ENCODE peak calls at places on chromosomes 6 and 20, in ten cellular contexts. K is A549, L is progenitor cell of endocrine pancreas, U is fibroblast of mammary gland, G is heart right ventricle, E is psoas muscle, M is sigmoid colon, V is breast epithelium, A is AG04450, W is lower leg skin. F is an unnamed sample.

GRCh38 chr6:10610289-10610688 is 84.1 kb downstream of the C6orf52 start:
- DNase-seq in K (no peak), L (no peak), U (peak), G (peak), E (peak), M (peak), V (no peak), A (peak), W (no peak), F (no peak)

GRCh38 chr6:54053893-54054391 is 57.3 kb upstream of the MLIP start:
- DNase-seq in K (no peak), L (no peak), U (peak), G (no peak), E (peak), M (no peak), V (no peak), A (peak), W (peak), F (peak)

GRCh38 chr20:63549679-63550282 is 2.2 kb upstream of the SRMS start:
- DNase-seq in K (no peak), L (no peak), U (no peak), G (no peak), E (no peak), M (no peak), V (no peak), A (no peak), W (no peak), F (no peak)

GRCh38 chr6:74519172-74519571 is 686.7 kb downstream of the COL12A1 start:
- DNase-seq in K (peak), L (no peak), U (peak), G (no peak), E (no peak), M (no peak), V (no peak), A (peak), W (no peak), F (peak)

GRCh38 chr6:79127660-79128059 is 49.6 kb upstream of the PHIP start:
- DNase-seq in K (no peak), L (no peak), U (no peak), G (no peak), E (no peak), M (no peak), V (no peak), A (no peak), W (no peak), F (no peak)

GRCh38 chr20:8808180-8808535 is 260.7 kb upstream of the PLCB4 start:
- DNase-seq in K (no peak), L (no peak), U (no peak), G (no peak), E (no peak), M (no peak), V (no peak), A (no peak), W (no peak), F (no peak)

GRCh38 chr6:108953681-108954080 is 105.5 kb downstream of the ARMC2 start:
- DNase-seq in K (no peak), L (no peak), U (peak), G (no peak), E (no peak), M (no peak), V (no peak), A (no peak), W (no peak), F (no peak)

GRCh38 chr6:20632696-20633095 is 98.4 kb downstream of the CDKAL1 start:
- DNase-seq in K (no peak), L (no peak), U (no peak), G (no peak), E (no peak), M (no peak), V (no peak), A (no peak), W (no peak), F (no peak)

GRCh38 chr6:107737397-107737793 is 86.7 kb downstream of the SCML4 start:
- DNase-seq in K (no peak), L (no peak), U (no peak), G (no peak), E (no peak), M (no peak), V (no peak), A (no peak), W (no peak), F (no peak)

GRCh38 chr6:170230520-170231390 is 60.1 kb downstream of the DLL1 start:
- DNase-seq in K (no peak), L (no peak), U (no peak), G (peak), E (no peak), M (no peak), V (no peak), A (no peak), W (no peak), F (no peak)

GRCh38 chr20:208937-209566 is 18.0 kb upstream of the DEFB129 start:
- DNase-seq in K (peak), L (no peak), U (peak), G (no peak), E (no peak), M (no peak), V (no peak), A (peak), W (no peak), F (peak)

GRCh38 chr6:40398810-40399477 is 188.2 kb downstream of the LRFN2 start:
- DNase-seq in K (no peak), L (no peak), U (no peak), G (no peak), E (no peak), M (no peak), V (no peak), A (no peak), W (no peak), F (no peak)

GRCh38 chr6:83605517-83605916 is 93.2 kb downstream of the PRSS35 start:
- DNase-seq in K (no peak), L (no peak), U (no peak), G (no peak), E (no peak), M (no peak), V (no peak), A (no peak), W (no peak), F (no peak)

GRCh38 chr6:83613378-83613777 is 95.5 kb downstream of the SNAP91 start:
- DNase-seq in K (no peak), L (no peak), U (no peak), G (no peak), E (no peak), M (no peak), V (no peak), A (no peak), W (no peak), F (no peak)

GRCh38 chr6:83603560-83603959 is 91.2 kb downstream of the PRSS35 start:
- DNase-seq in K (no peak), L (no peak), U (no peak), G (no peak), E (no peak), M (no peak), V (no peak), A (no peak), W (no peak), F (no peak)

GRCh38 chr6:83609248-83609647 is 96.9 kb downstream of the PRSS35 start:
- DNase-seq in K (no peak), L (no peak), U (no peak), G (no peak), E (no peak), M (no peak), V (no peak), A (no peak), W (no peak), F (no peak)
- TF ChIP-seq CTCF in K (no peak), L (no peak), U (no peak), G (no peak), E (no peak), M (no peak), V (no peak), A (no peak), W (no peak), F (no peak)

GRCh38 chr6:155013457-155013876 is 18.4 kb downstream of the TIAM2 start:
- DNase-seq in K (no peak), L (no peak), U (peak), G (no peak), E (no peak), M (no peak), V (no peak), A (no peak), W (no peak), F (no peak)

GRCh38 chr6:155014137-155014536 is 19.0 kb downstream of the TIAM2 start:
- DNase-seq in K (no peak), L (no peak), U (no peak), G (no peak), E (no peak), M (no peak), V (no peak), A (no peak), W (no peak), F (no peak)

GRCh38 chr6:155014715-155015300 is 19.7 kb downstream of the TIAM2 start:
- DNase-seq in K (no peak), L (no peak), U (peak), G (no peak), E (no peak), M (no peak), V (no peak), A (peak), W (no peak), F (no peak)

GRCh38 chr6:155011997-155012396 is 16.9 kb downstream of the TIAM2 start:
- DNase-seq in K (no peak), L (no peak), U (no peak), G (no peak), E (no peak), M (no peak), V (no peak), A (no peak), W (no peak), F (no peak)
- TF ChIP-seq CTCF in K (no peak), L (no peak), U (no peak), G (no peak), E (no peak), M (no peak), V (no peak), A (no peak), W (no peak), F (no peak)

GRCh38 chr20:37940161-37940560 is 37.2 kb downstream of the VSTM2L start:
- DNase-seq in K (no peak), L (no peak), U (no peak), G (no peak), E (no peak), M (no peak), V (no peak), A (no peak), W (no peak), F (no peak)

GRCh38 chr20:37941992-37942391 is 39.1 kb downstream of the VSTM2L start:
- DNase-seq in K (no peak), L (no peak), U (no peak), G (no peak), E (no peak), M (no peak), V (no peak), A (no peak), W (no peak), F (no peak)

GRCh38 chr20:37939701-37940151 is 36.8 kb downstream of the VSTM2L start:
- DNase-seq in K (no peak), L (no peak), U (no peak), G (no peak), E (no peak), M (no peak), V (no peak), A (no peak), W (no peak), F (no peak)

GRCh38 chr20:37943033-37943432 is 40.1 kb downstream of the VSTM2L start:
- DNase-seq in K (no peak), L (no peak), U (no peak), G (no peak), E (no peak), M (no peak), V (no peak), A (no peak), W (no peak), F (no peak)

DNA sequence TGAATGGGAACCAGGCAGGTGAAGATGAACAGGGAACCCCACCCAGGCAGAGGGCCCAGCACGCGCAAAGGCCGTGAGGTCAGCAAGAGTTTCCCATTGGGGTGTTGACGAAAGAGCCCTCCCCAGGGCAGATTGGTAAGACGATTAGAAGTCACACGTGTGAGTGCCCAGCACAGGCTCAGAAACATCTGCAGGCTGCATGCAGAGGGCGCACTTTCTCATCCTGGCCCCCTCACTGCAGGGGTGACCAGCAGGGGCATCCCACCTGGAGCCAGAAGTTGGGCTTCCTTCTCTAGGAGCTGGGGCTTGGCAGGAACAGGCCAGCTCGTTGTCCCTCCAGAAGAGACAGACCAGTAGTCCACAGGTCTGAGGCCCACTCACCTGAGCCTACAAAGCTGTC is 38.4 kb downstream of the VSTM2L start:
- DNase-seq in K (peak), L (no peak), U (no peak), G (no peak), E (no peak), M (no peak), V (no peak), A (no peak), W (no peak), F (no peak)
- TF ChIP-seq CTCF in K (no peak), L (peak), U (no peak), G (no peak), E (no peak), M (no peak), V (no peak), A (peak), W (no peak), F (peak)

GRCh38 chr20:20864346-20865096 is 152.1 kb upstream of the RALGAPA2 start:
- DNase-seq in K (peak), L (no peak), U (peak), G (no peak), E (no peak), M (no peak), V (no peak), A (no peak), W (no peak), F (no peak)
- TF ChIP-seq CTCF in K (peak), L (peak), U (no peak), G (peak), E (peak), M (peak), V (peak), A (peak), W (no peak), F (peak)

DNA sequence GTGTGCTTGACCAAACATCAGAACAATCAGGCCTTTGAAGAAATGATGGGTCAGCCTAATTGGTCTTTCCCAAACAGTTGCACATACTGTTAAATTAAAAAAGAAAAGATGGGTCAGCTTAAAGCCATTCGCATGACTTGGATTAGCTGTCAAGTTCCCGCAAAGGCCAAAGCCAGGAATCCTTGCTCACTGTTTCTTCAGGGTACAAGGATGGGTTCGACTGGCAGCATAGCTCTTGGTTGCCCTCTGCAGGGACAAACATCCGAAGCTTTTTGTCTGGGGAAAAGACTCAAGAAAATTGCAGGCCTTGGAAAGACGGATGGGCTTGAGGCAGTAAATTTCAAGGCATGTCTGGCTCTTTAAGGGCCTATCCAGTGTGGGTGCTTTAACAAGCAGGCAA is 168.0 kb downstream of the HDGFL1 start:
- DNase-seq in K (no peak), L (peak), U (peak), G (no peak), E (no peak), M (peak), V (peak), A (no peak), W (peak), F (peak)
- TF ChIP-seq CTCF in K (peak), L (peak), U (peak), G (peak), E (peak), M (peak), V (no peak), A (peak), W (no peak), F (peak)

DNA sequence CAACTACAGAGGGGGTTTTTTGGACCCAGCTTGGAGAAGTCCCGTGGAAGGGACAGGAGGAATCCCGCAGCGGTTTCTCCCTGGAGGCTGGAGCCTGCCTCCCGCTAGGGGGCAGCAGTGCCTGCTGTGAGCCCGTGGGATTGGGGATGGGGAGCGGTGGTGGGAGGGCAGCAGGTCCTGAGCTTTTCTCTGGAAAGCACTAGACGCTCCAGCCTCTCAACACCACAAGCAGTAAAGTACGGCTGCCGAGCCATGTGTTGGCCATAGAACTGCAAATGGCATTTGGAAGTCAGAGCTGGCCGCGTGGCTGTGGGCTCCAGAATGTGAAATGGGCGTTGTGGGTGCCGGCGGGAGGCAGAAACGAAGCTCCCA is 47.8 kb downstream of the GMPR start:
- DNase-seq in K (peak), L (peak), U (peak), G (peak), E (no peak), M (no peak), V (no peak), A (no peak), W (no peak), F (no peak)
- TF ChIP-seq CTCF in K (peak), L (peak), U (peak), G (peak), E (peak), M (peak), V (no peak), A (peak), W (no peak), F (peak)

DNA sequence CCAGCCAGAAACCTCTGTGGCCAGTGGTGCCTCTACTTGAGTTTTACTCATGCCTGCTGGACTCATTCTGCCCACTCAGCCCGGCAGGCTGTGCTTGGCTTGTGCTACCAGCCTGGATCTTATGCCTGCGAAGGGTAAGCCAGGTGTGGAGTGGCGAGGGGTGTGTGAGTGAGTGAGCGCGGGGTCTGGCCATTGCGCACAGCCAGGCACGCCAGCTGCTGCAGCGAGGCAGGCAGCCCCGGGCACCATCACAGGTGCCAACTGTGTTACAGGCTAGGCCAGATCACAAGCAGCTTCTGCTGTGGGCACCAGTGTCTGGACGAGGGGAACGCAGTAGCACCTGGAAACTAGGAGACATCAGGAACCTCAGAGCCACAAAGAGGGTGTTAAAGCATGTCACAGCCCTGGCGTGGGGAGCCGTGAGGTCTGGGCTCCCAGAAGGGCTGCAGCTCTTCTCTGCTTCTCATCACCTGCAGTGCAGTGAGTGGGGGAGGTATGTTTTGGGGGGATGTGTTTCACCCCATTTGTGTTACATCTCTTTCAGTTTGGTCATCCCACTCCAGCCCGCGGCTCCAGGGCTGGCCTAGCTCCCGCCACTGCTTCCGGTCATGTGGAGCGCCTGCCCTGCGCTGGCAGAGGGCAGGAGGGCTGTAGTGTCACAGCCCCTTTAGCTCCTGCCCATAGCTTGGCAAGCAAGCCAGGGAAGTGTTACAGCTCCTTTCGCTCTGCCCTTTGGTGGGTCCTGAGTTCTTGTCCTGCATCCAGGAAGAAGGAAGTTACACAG is 379.7 kb upstream of the IMPG1 start:
- DNase-seq in K (no peak), L (no peak), U (no peak), G (no peak), E (peak), M (no peak), V (no peak), A (no peak), W (no peak), F (no peak)
- TF ChIP-seq CTCF in K (no peak), L (no peak), U (no peak), G (no peak), E (no peak), M (no peak), V (no peak), A (no peak), W (no peak), F (no peak)

GRCh38 chr20:23189341-23189740 is 103.2 kb upstream of the CD93 start:
- DNase-seq in K (no peak), L (no peak), U (no peak), G (no peak), E (no peak), M (no peak), V (no peak), A (no peak), W (no peak), F (no peak)
- TF ChIP-seq CTCF in K (no peak), L (no peak), U (no peak), G (no peak), E (no peak), M (no peak), V (no peak), A (no peak), W (no peak), F (no peak)

GRCh38 chr6:121614115-121614514 is 178.7 kb downstream of the GJA1 start:
- DNase-seq in K (no peak), L (no peak), U (peak), G (no peak), E (no peak), M (no peak), V (no peak), A (no peak), W (no peak), F (no peak)

GRCh38 chr6:121617388-121617787 is 181.9 kb downstream of the GJA1 start:
- DNase-seq in K (no peak), L (no peak), U (no peak), G (no peak), E (no peak), M (no peak), V (no peak), A (no peak), W (no peak), F (no peak)

GRCh38 chr6:121612916-121613315 is 177.5 kb downstream of the GJA1 start:
- DNase-seq in K (no peak), L (no peak), U (no peak), G (no peak), E (no peak), M (no peak), V (no peak), A (no peak), W (no peak), F (no peak)

GRCh38 chr6:121616411-121616810 is 181.0 kb downstream of the GJA1 start:
- DNase-seq in K (no peak), L (no peak), U (no peak), G (no peak), E (no peak), M (no peak), V (no peak), A (no peak), W (no peak), F (no peak)

GRCh38 chr6:121615493-121615892 is 180.0 kb downstream of the GJA1 start:
- DNase-seq in K (no peak), L (no peak), U (no peak), G (no peak), E (no peak), M (no peak), V (no peak), A (no peak), W (no peak), F (no peak)
- TF ChIP-seq CTCF in K (no peak), L (peak), U (peak), G (peak), E (no peak), M (no peak), V (no peak), A (peak), W (no peak), F (no peak)

F was measured in AG09309.